ENCODE peak calls at places on chromosome 19, in eight cellular contexts. Z is fibroblast of mammary gland; L is stimulated activated CD4-positive, alpha-beta T cell treated with anti-CD3 and anti-CD28 coated beads, Interleukin-4, amount 100 ng/mL, for 1 hour; G is activated CD8-positive, alpha-beta memory T cell treated with anti-CD3 and anti-CD28 coated beads for 1 hour; T is AG08395; O is lower leg skin; I is Caki2; J is astrocyte of the cerebellum. P is an unnamed sample.

GRCh38 chr19:46144756-46145155 is 3.3 kb upstream of the IGFL2 start:
- DNase-seq in Z (no peak), L (no peak), G (no peak), T (no peak), O (no peak), I (no peak), J (no peak), P (no peak)

GRCh38 chr19:9498183-9498902 is at the start of gene ZNF560:
- DNase-seq in Z (peak), L (no peak), G (no peak), T (peak), O (no peak), I (no peak), J (no peak), P (no peak)

GRCh38 chr19:35150445-35150844 is 4.1 kb upstream of the FXYD5 start:
- DNase-seq in Z (no peak), L (no peak), G (no peak), T (no peak), O (no peak), I (no peak), J (no peak), P (no peak)

GRCh38 chr19:29965529-29965928 is 23.5 kb downstream of the URI1 start:
- DNase-seq in Z (peak), L (no peak), G (no peak), T (peak), O (no peak), I (no peak), J (no peak), P (no peak)

GRCh38 chr19:11168568-11168967 is 13.0 kb upstream of the SPC24 start:
- DNase-seq in Z (peak), L (no peak), G (no peak), T (peak), O (no peak), I (peak), J (peak), P (no peak)

GRCh38 chr19:2309734-2310362 is 1.9 kb upstream of the LINGO3 start:
- DNase-seq in Z (peak), L (no peak), G (no peak), T (no peak), O (no peak), I (peak), J (peak), P (no peak)

GRCh38 chr19:7907544-7907943 is 3.9 kb downstream of the MAP2K7 start:
- DNase-seq in Z (no peak), L (no peak), G (no peak), T (no peak), O (no peak), I (no peak), J (no peak), P (no peak)

GRCh38 chr19:49422407-49423277 is 599 bp downstream of the PTH2 start:
- DNase-seq in Z (peak), L (peak), G (no peak), T (no peak), O (no peak), I (no peak), J (no peak), P (peak)

GRCh38 chr19:55461974-55462628 is 659 bp upstream of the ISOC2 start:
- DNase-seq in Z (peak), L (no peak), G (no peak), T (peak), O (no peak), I (no peak), J (no peak), P (no peak)

GRCh38 chr19:2815191-2815614 is 4.5 kb upstream of the ZNF554 start:
- DNase-seq in Z (no peak), L (no peak), G (no peak), T (no peak), O (no peak), I (no peak), J (no peak), P (no peak)

P was measured in neuronal stem cell.